ENCODE peak calls at places on chromosome 11, in ten cellular contexts. P is skeletal muscle cell; Z is NCI-H748 treated with DMSO at 0.1 percent for 48 hours; A is AG08395; B is anterior cingulate cortex; O is mammary epithelial cell; L is activated CD8-positive, alpha-beta memory T cell treated with anti-CD3 and anti-CD28 coated beads, Interleukin-2, amount 10 ng/mL, durations not matched to agents 7 days and 5 days; E is NAMALWA; Y is HT1080; S is GM03348. D is an unnamed sample.

GRCh38 chr11:7514099-7514725 is 413 bp downstream of the PPFIBP2 start:
- DNase-seq in P (no peak), Z (no peak), A (peak), B (no peak), O (no peak), L (no peak), E (peak), Y (no peak), S (peak), D (no peak)

GRCh38 chr11:112797072-112797471 is 164.1 kb upstream of the NCAM1 start:
- DNase-seq in P (no peak), Z (peak), A (no peak), B (no peak), O (no peak), L (no peak), E (no peak), Y (no peak), S (no peak), D (no peak)

GRCh38 chr11:125345706-125346561 is 150.1 kb downstream of the FEZ1 start:
- DNase-seq in P (peak), Z (peak), A (peak), B (peak), O (peak), L (peak), E (peak), Y (peak), S (peak), D (no peak)

GRCh38 chr11:89436071-89436470 is 55.1 kb downstream of the NOX4 start:
- DNase-seq in P (peak), Z (no peak), A (no peak), B (no peak), O (peak), L (no peak), E (no peak), Y (peak), S (peak), D (no peak)

GRCh38 chr11:133903056-133903455 is 53.7 kb downstream of the IGSF9B start:
- DNase-seq in P (no peak), Z (no peak), A (no peak), B (no peak), O (no peak), L (no peak), E (no peak), Y (no peak), S (no peak), D (no peak)

GRCh38 chr11:129213261-129213660 is 21.1 kb upstream of the ARHGAP32 start:
- DNase-seq in P (no peak), Z (no peak), A (no peak), B (no peak), O (no peak), L (no peak), E (no peak), Y (no peak), S (no peak), D (no peak)

GRCh38 chr11:37560346-37560745 is 962.3 kb upstream of the RAG2 start:
- DNase-seq in P (no peak), Z (no peak), A (no peak), B (no peak), O (peak), L (no peak), E (no peak), Y (no peak), S (no peak), D (no peak)

GRCh38 chr11:4851033-4851432 is 2.0 kb upstream of the OR51S1 start:
- DNase-seq in P (no peak), Z (no peak), A (peak), B (no peak), O (no peak), L (no peak), E (no peak), Y (no peak), S (no peak), D (no peak)

GRCh38 chr11:36070215-36070976 is 126.5 kb downstream of the LDLRAD3 start:
- DNase-seq in P (no peak), Z (no peak), A (no peak), B (no peak), O (no peak), L (no peak), E (no peak), Y (no peak), S (no peak), D (no peak)

GRCh38 chr11:2538951-2539735 is 94.3 kb downstream of the KCNQ1 start:
- DNase-seq in P (no peak), Z (no peak), A (no peak), B (no peak), O (no peak), L (no peak), E (no peak), Y (no peak), S (no peak), D (no peak)

GRCh38 chr11:76073716-76074115 is 132.6 kb downstream of the WNT11 start:
- DNase-seq in P (peak), Z (no peak), A (peak), B (no peak), O (no peak), L (no peak), E (no peak), Y (no peak), S (peak), D (no peak)

GRCh38 chr11:133966924-133967598 is 10.3 kb upstream of the IGSF9B start:
- DNase-seq in P (no peak), Z (no peak), A (peak), B (peak), O (no peak), L (peak), E (peak), Y (no peak), S (peak), D (no peak)

GRCh38 chr11:28649922-28650321 is 541.7 kb downstream of the METTL15 start:
- DNase-seq in P (no peak), Z (no peak), A (no peak), B (no peak), O (peak), L (no peak), E (no peak), Y (peak), S (no peak), D (no peak)

GRCh38 chr11:111120221-111120620 is 125.3 kb upstream of the POU2AF2 start:
- DNase-seq in P (no peak), Z (no peak), A (no peak), B (no peak), O (no peak), L (no peak), E (no peak), Y (no peak), S (no peak), D (no peak)

GRCh38 chr11:36615829-36616228 is 17.8 kb upstream of the RAG2 start:
- DNase-seq in P (no peak), Z (no peak), A (no peak), B (no peak), O (no peak), L (no peak), E (no peak), Y (no peak), S (no peak), D (no peak)

GRCh38 chr11:119730347-119730613 is 1.3 kb upstream of the NECTIN1 start:
- DNase-seq in P (no peak), Z (no peak), A (no peak), B (no peak), O (no peak), L (no peak), E (no peak), Y (no peak), S (no peak), D (no peak)

GRCh38 chr11:70065318-70066135 is 12.6 kb upstream of the ANO1 start:
- DNase-seq in P (no peak), Z (no peak), A (no peak), B (no peak), O (no peak), L (peak), E (no peak), Y (no peak), S (no peak), D (no peak)

GRCh38 chr11:110798231-110798630 is 86.0 kb upstream of the ARHGAP20 start:
- DNase-seq in P (no peak), Z (no peak), A (no peak), B (no peak), O (no peak), L (no peak), E (peak), Y (no peak), S (no peak), D (no peak)

GRCh38 chr11:31702966-31703365 is 108.2 kb downstream of the PAX6 start:
- DNase-seq in P (no peak), Z (no peak), A (peak), B (no peak), O (no peak), L (no peak), E (no peak), Y (peak), S (peak), D (no peak)

GRCh38 chr11:46493786-46494185 is 100.0 kb downstream of the AMBRA1 start:
- DNase-seq in P (no peak), Z (no peak), A (peak), B (no peak), O (no peak), L (no peak), E (no peak), Y (no peak), S (no peak), D (no peak)

GRCh38 chr11:119028346-119029068 is 2.2 kb downstream of the SLC37A4 start:
- DNase-seq in P (no peak), Z (no peak), A (no peak), B (no peak), O (no peak), L (no peak), E (no peak), Y (no peak), S (no peak), D (no peak)

GRCh38 chr11:108558222-108558621 is 35.3 kb downstream of the EXPH5 start:
- DNase-seq in P (no peak), Z (no peak), A (no peak), B (no peak), O (no peak), L (no peak), E (no peak), Y (no peak), S (no peak), D (no peak)

GRCh38 chr11:83282084-83282716 is 4.0 kb downstream of the CCDC90B start:
- DNase-seq in P (no peak), Z (no peak), A (peak), B (no peak), O (no peak), L (no peak), E (no peak), Y (no peak), S (peak), D (no peak)

GRCh38 chr11:46006418-46007070 is 84.1 kb downstream of the LARGE2 start:
- DNase-seq in P (peak), Z (peak), A (peak), B (no peak), O (peak), L (no peak), E (peak), Y (peak), S (peak), D (peak)

GRCh38 chr11:67506426-67507032 is 1.4 kb upstream of the PITPNM1 start:
- DNase-seq in P (no peak), Z (no peak), A (no peak), B (no peak), O (no peak), L (no peak), E (no peak), Y (no peak), S (no peak), D (no peak)

GRCh38 chr11:102010776-102011500 is 36.3 kb upstream of the CFAP300 start:
- DNase-seq in P (peak), Z (no peak), A (peak), B (no peak), O (peak), L (no peak), E (no peak), Y (peak), S (peak), D (peak)

GRCh38 chr11:120054016-120054752 is 83.7 kb downstream of the TRIM29 start:
- DNase-seq in P (no peak), Z (no peak), A (no peak), B (no peak), O (no peak), L (peak), E (no peak), Y (no peak), S (no peak), D (no peak)

GRCh38 chr11:9462806-9463537 is 2.2 kb downstream of the ZNF143 start:
- DNase-seq in P (no peak), Z (no peak), A (no peak), B (no peak), O (peak), L (no peak), E (no peak), Y (peak), S (no peak), D (no peak)

GRCh38 chr11:114082767-114083181 is 23.3 kb downstream of the ZBTB16 start:
- DNase-seq in P (no peak), Z (no peak), A (no peak), B (no peak), O (no peak), L (no peak), E (no peak), Y (no peak), S (no peak), D (no peak)

GRCh38 chr11:596374-596773 is 19.4 kb downstream of the IRF7 start:
- DNase-seq in P (no peak), Z (no peak), A (no peak), B (no peak), O (no peak), L (peak), E (no peak), Y (no peak), S (no peak), D (no peak)

GRCh38 chr11:13134886-13135285 is 125.8 kb downstream of the RASSF10 start:
- DNase-seq in P (no peak), Z (no peak), A (no peak), B (no peak), O (no peak), L (no peak), E (no peak), Y (no peak), S (no peak), D (no peak)

GRCh38 chr11:14898286-14899086 is 6.5 kb upstream of the CYP2R1 start:
- DNase-seq in P (no peak), Z (no peak), A (no peak), B (no peak), O (no peak), L (no peak), E (no peak), Y (no peak), S (no peak), D (no peak)

GRCh38 chr11:120295110-120295509 is 30.0 kb upstream of the TLCD5 start:
- DNase-seq in P (no peak), Z (no peak), A (no peak), B (no peak), O (no peak), L (no peak), E (no peak), Y (no peak), S (no peak), D (no peak)

GRCh38 chr11:134398644-134399292 is 13.3 kb downstream of the B3GAT1 start:
- DNase-seq in P (no peak), Z (no peak), A (no peak), B (peak), O (no peak), L (no peak), E (no peak), Y (no peak), S (no peak), D (no peak)

GRCh38 chr11:279966-280761 is 2.0 kb downstream of the NLRP6 start:
- DNase-seq in P (no peak), Z (peak), A (peak), B (no peak), O (peak), L (peak), E (no peak), Y (no peak), S (peak), D (no peak)

GRCh38 chr11:76140912-76141574 is 65.3 kb downstream of the WNT11 start:
- DNase-seq in P (no peak), Z (no peak), A (no peak), B (peak), O (no peak), L (no peak), E (no peak), Y (no peak), S (no peak), D (no peak)

GRCh38 chr11:47233989-47234668 is 14.5 kb downstream of the ACP2 start:
- DNase-seq in P (no peak), Z (no peak), A (peak), B (no peak), O (peak), L (no peak), E (peak), Y (peak), S (peak), D (no peak)

GRCh38 chr11:115764172-115764571 is 260.0 kb upstream of the CADM1 start:
- DNase-seq in P (no peak), Z (no peak), A (no peak), B (no peak), O (no peak), L (no peak), E (no peak), Y (no peak), S (no peak), D (no peak)